ENCODE peak calls at places on chromosomes 12 and 14, in seven cellular contexts. One of them, this sample, is unnamed. For H3K79me1, the result is how much of the 10 kb centered on the place peaks cover.

GRCh38 chr14:104044016-104044415 is 41.5 kb upstream of the ASPG start:
- DNase-seq in H9: no peak
- DNase-seq in trophoblast cell: no peak
- DNase-seq in neuronal stem cell: no peak
- DNase-seq in IMR-90: no peak
- DNase-seq in H1: no peak
- DNase-seq in mesendoderm: no peak
- DNase-seq in this sample: no peak

GRCh38 chr14:103014466-103015319 is 42.7 kb downstream of the CDC42BPB start:
- DNase-seq in mesendoderm: peak
- DNase-seq in IMR-90: peak
- DNase-seq in neuronal stem cell: peak
- DNase-seq in H1: no peak
- DNase-seq in trophoblast cell: no peak
- DNase-seq in H9: peak
- DNase-seq in this sample: peak

GRCh38 chr14:31080060-31080459 is 53.9 kb upstream of the STRN3 start:
- DNase-seq in trophoblast cell: no peak
- DNase-seq in IMR-90: peak
- DNase-seq in mesendoderm: no peak
- DNase-seq in neuronal stem cell: no peak
- DNase-seq in H1: no peak
- DNase-seq in H9: no peak
- DNase-seq in this sample: no peak

GRCh38 chr12:109461846-109462766 is 15.0 kb downstream of the KCTD10 start:
- DNase-seq in H9: no peak
- DNase-seq in neuronal stem cell: no peak
- DNase-seq in mesendoderm: peak
- DNase-seq in IMR-90: peak
- DNase-seq in H1: no peak
- DNase-seq in trophoblast cell: peak
- DNase-seq in this sample: peak

GRCh38 chr14:46691819-46692218 is 40.2 kb upstream of the RPL10L start:
- DNase-seq in H1: no peak
- DNase-seq in trophoblast cell: no peak
- DNase-seq in mesendoderm: no peak
- DNase-seq in neuronal stem cell: no peak
- DNase-seq in IMR-90: no peak
- DNase-seq in H9: no peak
- DNase-seq in this sample: no peak

GRCh38 chr14:26538176-26538575 is 59.7 kb downstream of the NOVA1 start:
- DNase-seq in IMR-90: no peak
- DNase-seq in H9: no peak
- DNase-seq in mesendoderm: no peak
- DNase-seq in trophoblast cell: no peak
- DNase-seq in neuronal stem cell: no peak
- DNase-seq in H1: no peak
- DNase-seq in this sample: no peak

GRCh38 chr14:24296341-24297157 is 3.0 kb downstream of the DHRS1 start:
- DNase-seq in IMR-90: peak
- DNase-seq in trophoblast cell: peak
- DNase-seq in mesendoderm: peak
- DNase-seq in H9: peak
- DNase-seq in H1: peak
- DNase-seq in neuronal stem cell: peak
- DNase-seq in this sample: peak

GRCh38 chr12:12441891-12442461 is 85.1 kb downstream of the BORCS5 start:
- DNase-seq in trophoblast cell: peak
- DNase-seq in H1: no peak
- DNase-seq in IMR-90: peak
- DNase-seq in neuronal stem cell: no peak
- DNase-seq in mesendoderm: no peak
- DNase-seq in H9: no peak
- DNase-seq in this sample: peak

GRCh38 chr14:103995876-103996275 is 53.5 kb upstream of the RD3L start:
- DNase-seq in IMR-90: no peak
- DNase-seq in neuronal stem cell: no peak
- DNase-seq in H1: no peak
- DNase-seq in H9: no peak
- DNase-seq in trophoblast cell: no peak
- DNase-seq in mesendoderm: no peak
- DNase-seq in this sample: no peak

GRCh38 chr12:47860279-47860841 is 40.7 kb upstream of the HDAC7 start:
- DNase-seq in mesendoderm: no peak
- DNase-seq in IMR-90: no peak
- DNase-seq in neuronal stem cell: no peak
- DNase-seq in trophoblast cell: no peak
- DNase-seq in H1: no peak
- DNase-seq in H9: no peak
- DNase-seq in this sample: no peak

GRCh38 chr12:54051081-54051912 is 2.3 kb upstream of the HOXC4 start:
- DNase-seq in mesendoderm: no peak
- DNase-seq in H9: no peak
- DNase-seq in trophoblast cell: no peak
- DNase-seq in neuronal stem cell: no peak
- DNase-seq in H1: no peak
- DNase-seq in IMR-90: no peak
- DNase-seq in this sample: no peak

GRCh38 chr14:89214221-89214965 is 202.6 kb downstream of the FOXN3 start:
- DNase-seq in IMR-90: no peak
- DNase-seq in H9: no peak
- DNase-seq in H1: no peak
- DNase-seq in neuronal stem cell: peak
- DNase-seq in mesendoderm: peak
- DNase-seq in trophoblast cell: peak
- DNase-seq in this sample: no peak

GRCh38 chr14:102829106-102829505 is 51.9 kb downstream of the TRAF3 start:
- DNase-seq in H9: no peak
- DNase-seq in trophoblast cell: no peak
- DNase-seq in mesendoderm: no peak
- DNase-seq in neuronal stem cell: no peak
- DNase-seq in IMR-90: peak
- DNase-seq in H1: no peak
- DNase-seq in this sample: peak

GRCh38 chr14:90060312-90060964 is 1.4 kb upstream of the KCNK13 start:
- DNase-seq in IMR-90: peak
- DNase-seq in trophoblast cell: peak
- DNase-seq in H9: peak
- DNase-seq in mesendoderm: peak
- DNase-seq in neuronal stem cell: peak
- DNase-seq in H1: peak
- DNase-seq in this sample: peak

GRCh38 chr12:121145221-121145620 is 12.5 kb downstream of the P2RX7 start:
- DNase-seq in H1: no peak
- DNase-seq in H9: no peak
- DNase-seq in mesendoderm: no peak
- DNase-seq in neuronal stem cell: no peak
- DNase-seq in IMR-90: peak
- DNase-seq in trophoblast cell: no peak
- DNase-seq in this sample: peak

GRCh38 chr14:105053996-105054395 is 11.2 kb downstream of the GPR132 start:
- DNase-seq in trophoblast cell: no peak
- DNase-seq in neuronal stem cell: no peak
- DNase-seq in IMR-90: no peak
- DNase-seq in H9: no peak
- DNase-seq in H1: no peak
- DNase-seq in mesendoderm: no peak
- DNase-seq in this sample: no peak

GRCh38 chr14:89720076-89720687 is 234.3 kb downstream of the EFCAB11 start:
- DNase-seq in IMR-90: no peak
- DNase-seq in neuronal stem cell: no peak
- DNase-seq in H9: no peak
- DNase-seq in H1: no peak
- DNase-seq in mesendoderm: no peak
- DNase-seq in trophoblast cell: no peak
- DNase-seq in this sample: no peak

GRCh38 chr14:71143391-71144290 is 236.4 kb downstream of the PCNX1 start:
- DNase-seq in mesendoderm: peak
- DNase-seq in trophoblast cell: peak
- DNase-seq in H9: no peak
- DNase-seq in neuronal stem cell: no peak
- DNase-seq in H1: no peak
- DNase-seq in IMR-90: peak
- DNase-seq in this sample: peak

GRCh38 chr12:7929069-7929792 is 6.8 kb downstream of the SLC2A3 start:
- DNase-seq in IMR-90: no peak
- DNase-seq in mesendoderm: no peak
- DNase-seq in H9: no peak
- DNase-seq in H1: no peak
- DNase-seq in neuronal stem cell: no peak
- DNase-seq in trophoblast cell: peak
- DNase-seq in this sample: no peak
- H3K4me2 ChIP-seq in IMR-90: no peak
- H3K4me2 ChIP-seq in mesendoderm: no peak
- H3K4me2 ChIP-seq in H9: no peak
- H3K4me2 ChIP-seq in H1: no peak
- H3K4me2 ChIP-seq in neuronal stem cell: no peak
- H3K4me2 ChIP-seq in trophoblast cell: peak
- H3K4me2 ChIP-seq in this sample: no peak

GRCh38 chr12:2743478-2743877 is 51.3 kb upstream of the FKBP4 start:
- DNase-seq in neuronal stem cell: no peak
- DNase-seq in H1: no peak
- DNase-seq in mesendoderm: no peak
- DNase-seq in H9: peak
- DNase-seq in IMR-90: no peak
- DNase-seq in trophoblast cell: no peak
- DNase-seq in this sample: no peak
- H3K79me1 ChIP-seq in neuronal stem cell: under half
- H3K79me1 ChIP-seq in H1: under half
- H3K79me1 ChIP-seq in mesendoderm: under half
- H3K79me1 ChIP-seq in H9: under half
- H3K79me1 ChIP-seq in IMR-90: under half
- H3K79me1 ChIP-seq in trophoblast cell: under half
- H3K79me1 ChIP-seq in this sample: under half

GRCh38 chr12:88914967-88915366 is 334.7 kb upstream of the KITLG start:
- DNase-seq in H9: no peak
- DNase-seq in mesendoderm: no peak
- DNase-seq in neuronal stem cell: no peak
- DNase-seq in IMR-90: no peak
- DNase-seq in H1: no peak
- DNase-seq in trophoblast cell: no peak
- DNase-seq in this sample: no peak
- H3K4ac ChIP-seq in H9: no peak
- H3K4ac ChIP-seq in mesendoderm: no peak
- H3K4ac ChIP-seq in neuronal stem cell: no peak
- H3K4ac ChIP-seq in IMR-90: no peak
- H3K4ac ChIP-seq in H1: no peak
- H3K4ac ChIP-seq in trophoblast cell: no peak
- H3K4ac ChIP-seq in this sample: no peak

GRCh38 chr14:39435241-39435640 is 3.0 kb upstream of the FBXO33 start:
- DNase-seq in IMR-90: no peak
- DNase-seq in mesendoderm: no peak
- DNase-seq in H1: no peak
- DNase-seq in H9: no peak
- DNase-seq in trophoblast cell: no peak
- DNase-seq in neuronal stem cell: no peak
- DNase-seq in this sample: no peak
- H3K4me2 ChIP-seq in IMR-90: no peak
- H3K4me2 ChIP-seq in mesendoderm: no peak
- H3K4me2 ChIP-seq in H1: no peak
- H3K4me2 ChIP-seq in H9: no peak
- H3K4me2 ChIP-seq in trophoblast cell: no peak
- H3K4me2 ChIP-seq in neuronal stem cell: no peak
- H3K4me2 ChIP-seq in this sample: no peak

GRCh38 chr12:10220398-10221077 is 7.9 kb downstream of the GABARAPL1 start:
- DNase-seq in mesendoderm: no peak
- DNase-seq in neuronal stem cell: no peak
- DNase-seq in trophoblast cell: peak
- DNase-seq in H9: no peak
- DNase-seq in H1: no peak
- DNase-seq in IMR-90: peak
- DNase-seq in this sample: no peak
- H3K79me1 ChIP-seq in mesendoderm: under half
- H3K79me1 ChIP-seq in neuronal stem cell: under half
- H3K79me1 ChIP-seq in trophoblast cell: under half
- H3K79me1 ChIP-seq in H9: under half
- H3K79me1 ChIP-seq in H1: under half
- H3K79me1 ChIP-seq in IMR-90: under half
- H3K79me1 ChIP-seq in this sample: under half

This sample was measured in mesenchymal stem cell.